ENCODE peak calls at places on chromosome 3, in nine cellular contexts. B is naive thymus-derived CD4-positive, alpha-beta T cell; O is NCI-H345; Z is stimulated activated CD4-positive, alpha-beta T cell treated with anti-CD3 and anti-CD28 coated beads, Interleukin-2, amount 100 ng/mL, for 48 hours; W is brain microvascular endothelial cell; V is T-helper 17 cell; Q is left ventricle myocardium inferior; F is fibroblast of pulmonary artery; U is naive thymus-derived CD8-positive, alpha-beta T cell. E is an unnamed sample.

GRCh38 chr3:41434781-41435180 is 235.5 kb downstream of the CTNNB1 start:
- DNase-seq in Q (no peak), W (no peak), B (no peak), U (no peak), V (no peak), F (no peak), Z (no peak), O (no peak), E (no peak)

GRCh38 chr3:125556314-125556713 is 36.3 kb upstream of the SNX4 start:
- DNase-seq in O (no peak), V (no peak), F (peak; percentile 69), U (no peak), Z (no peak), W (peak; percentile 62), B (no peak), Q (no peak), E (no peak)

GRCh38 chr3:196603683-196604082 is 35.2 kb downstream of the FBXO45 start:
- DNase-seq in U (no peak), Z (no peak), Q (no peak), W (no peak), F (no peak), V (no peak), O (no peak), B (no peak), E (no peak)

GRCh38 chr3:35664460-35664919 is 25.2 kb downstream of the ARPP21 start:
- DNase-seq in V (no peak), B (no peak), F (peak; percentile 87), U (no peak), Q (peak; percentile 64), Z (no peak), O (peak; percentile 94), W (peak; percentile 73), E (peak; percentile 68)

GRCh38 chr3:146521356-146521755 is 23.1 kb downstream of the PLSCR1 start:
- DNase-seq in O (no peak), F (no peak), U (no peak), W (no peak), B (no peak), V (no peak), Z (no peak), Q (no peak), E (no peak)

GRCh38 chr3:76353683-76354082 is 568.3 kb upstream of the ZNF717 start:
- DNase-seq in F (no peak), W (no peak), Q (no peak), U (no peak), O (no peak), V (no peak), B (no peak), Z (no peak), E (no peak)

GRCh38 chr3:13416002-13416793 is 3.9 kb downstream of the NUP210 start:
- DNase-seq in B (peak; percentile 18), Q (no peak), U (no peak), O (no peak), W (no peak), Z (no peak), V (no peak), F (no peak), E (no peak)

GRCh38 chr3:52845157-52845556 is 10.3 kb upstream of the MUSTN1 start:
- DNase-seq in F (peak; percentile 46), W (peak; percentile 31), Z (no peak), B (no peak), U (no peak), O (peak; percentile 3), V (no peak), Q (peak; percentile 50), E (peak; percentile 64)

GRCh38 chr3:10744098-10744465 is 71.9 kb upstream of the SLC6A11 start:
- DNase-seq in B (no peak), W (no peak), Q (no peak), O (peak; percentile 22), U (no peak), Z (no peak), F (no peak), V (no peak), E (no peak)

GRCh38 chr3:169143471-169143870 is 520.0 kb downstream of the MECOM start:
- DNase-seq in O (no peak), Q (no peak), Z (no peak), U (no peak), W (no peak), B (no peak), V (no peak), F (no peak), E (no peak)

GRCh38 chr3:100107227-100107626 is 7.1 kb downstream of the FILIP1L start:
- DNase-seq in Z (no peak), O (no peak), V (no peak), U (no peak), F (no peak), B (no peak), W (no peak), Q (no peak), E (no peak)

GRCh38 chr3:33392703-33393125 is 47.5 kb downstream of the UBP1 start:
- DNase-seq in W (peak; percentile 91), U (no peak), O (no peak), Q (no peak), Z (no peak), V (no peak), F (peak; percentile 80), B (no peak), E (no peak)

GRCh38 chr3:46367811-46368210 is 2.9 kb upstream of the CCR5 start:
- DNase-seq in B (no peak), W (no peak), F (no peak), O (no peak), V (no peak), Q (peak; percentile 28), U (no peak), Z (no peak), E (no peak)

GRCh38 chr3:168053115-168053514 is 42.6 kb downstream of the GOLIM4 start:
- DNase-seq in Z (no peak), O (no peak), V (no peak), U (no peak), Q (no peak), B (no peak), W (no peak), F (peak; percentile 16), E (no peak)

GRCh38 chr3:124834723-124835718 is 52.1 kb downstream of the ITGB5 start:
- DNase-seq in F (peak; percentile 90), V (peak; percentile 44), B (peak; percentile 47), W (peak; percentile 89), U (peak; percentile 39), Z (no peak), O (peak; percentile 86), Q (peak; percentile 28), E (peak; percentile 59)

GRCh38 chr3:171306631-171307030 is 153.6 kb downstream of the TNIK start:
- DNase-seq in B (no peak), W (peak; percentile 99), U (no peak), V (no peak), Z (no peak), Q (peak; percentile 74), O (no peak), F (peak; percentile 95), E (peak; percentile 74)

GRCh38 chr3:40586866-40587265 is 62.1 kb downstream of the ZNF621 start:
- DNase-seq in Z (no peak), F (no peak), Q (no peak), B (no peak), V (no peak), O (no peak), U (no peak), W (no peak), E (no peak)

GRCh38 chr3:189674249-189674913 is 43.2 kb downstream of the TP63 start:
- DNase-seq in W (no peak), O (no peak), U (no peak), Q (no peak), F (no peak), B (no peak), V (no peak), Z (no peak), E (no peak)

GRCh38 chr3:121592856-121593702 is at the start of gene FBXO40:
- DNase-seq in O (peak; percentile 56), Q (peak; percentile 46), V (no peak), U (no peak), F (no peak), B (no peak), Z (no peak), W (no peak), E (peak; percentile 50)

GRCh38 chr3:57256844-57257243 is 29.3 kb downstream of the APPL1 start:
- DNase-seq in W (no peak), O (no peak), U (no peak), B (no peak), F (no peak), Q (peak; percentile 27), Z (no peak), V (no peak), E (no peak)

GRCh38 chr3:127019449-127019848 is 36.5 kb downstream of the PLXNA1 start:
- DNase-seq in V (no peak), Z (no peak), Q (no peak), W (peak; percentile 45), F (peak; percentile 40), O (no peak), B (no peak), U (no peak), E (no peak)

GRCh38 chr3:187295635-187296034 is 4.1 kb upstream of the MASP1 start:
- DNase-seq in W (no peak), V (no peak), Q (no peak), B (no peak), U (no peak), Z (no peak), O (no peak), F (peak; percentile 18), E (no peak)

GRCh38 chr3:123194552-123194951 is 7.2 kb upstream of the SEC22A start:
- DNase-seq in O (no peak), B (no peak), W (peak; percentile 17), Q (no peak), Z (no peak), F (peak; percentile 33), U (no peak), V (no peak), E (no peak)

GRCh38 chr3:150447631-150448465 is 39.8 kb downstream of the TSC22D2 start:
- DNase-seq in B (no peak), Q (no peak), V (no peak), F (no peak), W (no peak), O (no peak), U (no peak), Z (no peak), E (no peak)

GRCh38 chr3:194880940-194881925 is 195.6 kb downstream of the FAM43A start:
- DNase-seq in Q (no peak), B (no peak), Z (no peak), U (no peak), V (no peak), F (no peak), O (peak; percentile 8), W (no peak), E (no peak)

GRCh38 chr3:168991813-168992212 is 671.7 kb downstream of the MECOM start:
- DNase-seq in Z (no peak), F (peak; percentile 55), W (no peak), Q (no peak), V (no peak), O (no peak), B (no peak), U (no peak), E (no peak)

GRCh38 chr3:57654214-57654613 is 38.7 kb downstream of the DENND6A start:
- DNase-seq in U (no peak), V (no peak), Z (no peak), F (no peak), W (no peak), O (no peak), B (no peak), Q (no peak), E (no peak)

GRCh38 chr3:83033123-83033522 is 1271.7 kb upstream of the GBE1 start:
- DNase-seq in Q (no peak), W (no peak), Z (no peak), B (no peak), V (no peak), O (no peak), U (no peak), F (no peak), E (no peak)

GRCh38 chr3:184339016-184339415 is 1.6 kb downstream of the FAM131A start:
- DNase-seq in O (peak; percentile 73), Q (no peak), B (no peak), V (no peak), W (no peak), Z (no peak), F (no peak), U (no peak), E (no peak)

GRCh38 chr3:14490831-14491230 is 49.3 kb downstream of the GRIP2 start:
- DNase-seq in O (no peak), F (no peak), W (no peak), U (no peak), Z (no peak), B (no peak), Q (no peak), V (no peak), E (no peak)

GRCh38 chr3:141452045-141452444 is 34.8 kb upstream of the RASA2 start:
- DNase-seq in O (no peak), B (peak; percentile 78), Z (no peak), Q (no peak), F (peak; percentile 87), W (peak; percentile 65), V (no peak), U (peak; percentile 56), E (no peak)

E was measured in Right ventricle myocardium superior.